ENCODE peak calls at places on chromosomes 16 and 17, in ten cellular contexts. One of them, this sample, is unnamed.

GRCh38 chr17:31309525-31309924 is 4.3 kb downstream of the EVI2B start:
- DNase-seq in natural killer cell: no peak
- DNase-seq in MM.1S: peak
- DNase-seq in SK-N-SH: no peak
- DNase-seq in activated T-cell treated with anti-CD3 and anti-CD28 coated beads, Interleukin-2, amount 50 U/mL, for 1 hour: no peak
- DNase-seq in hippocampal formation: no peak
- DNase-seq in activated CD4-positive, alpha-beta T cell treated with anti-CD3 and anti-CD28 coated beads for 24 hours: no peak
- DNase-seq in iPS DF 6.9: no peak
- DNase-seq in fibroblast of the conjunctiva: no peak
- DNase-seq in stimulated activated naive CD8-positive, alpha-beta T cell treated with anti-CD3 and anti-CD28 coated beads, Interleukin-15, amount 100 ng/mL, for 72 hours: no peak
- DNase-seq in this sample: no peak

GRCh38 chr16:90046971-90047713 is 27.9 kb upstream of the DBNDD1 start:
- DNase-seq in natural killer cell: no peak
- DNase-seq in MM.1S: no peak
- DNase-seq in SK-N-SH: no peak
- DNase-seq in activated T-cell treated with anti-CD3 and anti-CD28 coated beads, Interleukin-2, amount 50 U/mL, for 1 hour: peak
- DNase-seq in hippocampal formation: peak
- DNase-seq in activated CD4-positive, alpha-beta T cell treated with anti-CD3 and anti-CD28 coated beads for 24 hours: no peak
- DNase-seq in iPS DF 6.9: no peak
- DNase-seq in fibroblast of the conjunctiva: peak
- DNase-seq in stimulated activated naive CD8-positive, alpha-beta T cell treated with anti-CD3 and anti-CD28 coated beads, Interleukin-15, amount 100 ng/mL, for 72 hours: no peak
- DNase-seq in this sample: no peak

GRCh38 chr16:81758376-81758775 is 20.7 kb upstream of the PLCG2 start:
- DNase-seq in natural killer cell: no peak
- DNase-seq in MM.1S: no peak
- DNase-seq in SK-N-SH: no peak
- DNase-seq in activated T-cell treated with anti-CD3 and anti-CD28 coated beads, Interleukin-2, amount 50 U/mL, for 1 hour: no peak
- DNase-seq in hippocampal formation: no peak
- DNase-seq in activated CD4-positive, alpha-beta T cell treated with anti-CD3 and anti-CD28 coated beads for 24 hours: no peak
- DNase-seq in iPS DF 6.9: no peak
- DNase-seq in fibroblast of the conjunctiva: no peak
- DNase-seq in stimulated activated naive CD8-positive, alpha-beta T cell treated with anti-CD3 and anti-CD28 coated beads, Interleukin-15, amount 100 ng/mL, for 72 hours: no peak
- DNase-seq in this sample: no peak

GRCh38 chr17:50102164-50102991 is 7.2 kb downstream of the PDK2 start:
- DNase-seq in natural killer cell: no peak
- DNase-seq in MM.1S: no peak
- DNase-seq in SK-N-SH: peak
- DNase-seq in activated T-cell treated with anti-CD3 and anti-CD28 coated beads, Interleukin-2, amount 50 U/mL, for 1 hour: no peak
- DNase-seq in hippocampal formation: peak
- DNase-seq in activated CD4-positive, alpha-beta T cell treated with anti-CD3 and anti-CD28 coated beads for 24 hours: no peak
- DNase-seq in iPS DF 6.9: no peak
- DNase-seq in fibroblast of the conjunctiva: no peak
- DNase-seq in stimulated activated naive CD8-positive, alpha-beta T cell treated with anti-CD3 and anti-CD28 coated beads, Interleukin-15, amount 100 ng/mL, for 72 hours: no peak
- DNase-seq in this sample: no peak

GRCh38 chr16:1745900-1746692 is 25.2 kb downstream of the NME3 start:
- DNase-seq in natural killer cell: no peak
- DNase-seq in MM.1S: no peak
- DNase-seq in SK-N-SH: no peak
- DNase-seq in activated T-cell treated with anti-CD3 and anti-CD28 coated beads, Interleukin-2, amount 50 U/mL, for 1 hour: no peak
- DNase-seq in hippocampal formation: no peak
- DNase-seq in activated CD4-positive, alpha-beta T cell treated with anti-CD3 and anti-CD28 coated beads for 24 hours: no peak
- DNase-seq in iPS DF 6.9: no peak
- DNase-seq in fibroblast of the conjunctiva: peak
- DNase-seq in stimulated activated naive CD8-positive, alpha-beta T cell treated with anti-CD3 and anti-CD28 coated beads, Interleukin-15, amount 100 ng/mL, for 72 hours: no peak
- DNase-seq in this sample: peak

GRCh38 chr17:8621585-8621984 is 8.9 kb downstream of the MYH10 start:
- DNase-seq in natural killer cell: no peak
- DNase-seq in MM.1S: no peak
- DNase-seq in SK-N-SH: no peak
- DNase-seq in activated T-cell treated with anti-CD3 and anti-CD28 coated beads, Interleukin-2, amount 50 U/mL, for 1 hour: no peak
- DNase-seq in hippocampal formation: no peak
- DNase-seq in activated CD4-positive, alpha-beta T cell treated with anti-CD3 and anti-CD28 coated beads for 24 hours: no peak
- DNase-seq in iPS DF 6.9: no peak
- DNase-seq in fibroblast of the conjunctiva: no peak
- DNase-seq in stimulated activated naive CD8-positive, alpha-beta T cell treated with anti-CD3 and anti-CD28 coated beads, Interleukin-15, amount 100 ng/mL, for 72 hours: peak
- DNase-seq in this sample: no peak

GRCh38 chr17:39635614-39636176 is 1.2 kb upstream of the STARD3 start:
- DNase-seq in natural killer cell: no peak
- DNase-seq in MM.1S: no peak
- DNase-seq in SK-N-SH: no peak
- DNase-seq in activated T-cell treated with anti-CD3 and anti-CD28 coated beads, Interleukin-2, amount 50 U/mL, for 1 hour: no peak
- DNase-seq in hippocampal formation: no peak
- DNase-seq in activated CD4-positive, alpha-beta T cell treated with anti-CD3 and anti-CD28 coated beads for 24 hours: no peak
- DNase-seq in iPS DF 6.9: no peak
- DNase-seq in fibroblast of the conjunctiva: no peak
- DNase-seq in stimulated activated naive CD8-positive, alpha-beta T cell treated with anti-CD3 and anti-CD28 coated beads, Interleukin-15, amount 100 ng/mL, for 72 hours: no peak
- DNase-seq in this sample: no peak

GRCh38 chr17:74061758-74062157 is 141.7 kb upstream of the RPL38 start:
- DNase-seq in natural killer cell: no peak
- DNase-seq in MM.1S: no peak
- DNase-seq in SK-N-SH: no peak
- DNase-seq in activated T-cell treated with anti-CD3 and anti-CD28 coated beads, Interleukin-2, amount 50 U/mL, for 1 hour: no peak
- DNase-seq in hippocampal formation: no peak
- DNase-seq in activated CD4-positive, alpha-beta T cell treated with anti-CD3 and anti-CD28 coated beads for 24 hours: no peak
- DNase-seq in iPS DF 6.9: no peak
- DNase-seq in fibroblast of the conjunctiva: no peak
- DNase-seq in stimulated activated naive CD8-positive, alpha-beta T cell treated with anti-CD3 and anti-CD28 coated beads, Interleukin-15, amount 100 ng/mL, for 72 hours: no peak
- DNase-seq in this sample: no peak

GRCh38 chr17:68125471-68125870 is 89.9 kb downstream of the KPNA2 start:
- DNase-seq in natural killer cell: no peak
- DNase-seq in MM.1S: no peak
- DNase-seq in SK-N-SH: no peak
- DNase-seq in activated T-cell treated with anti-CD3 and anti-CD28 coated beads, Interleukin-2, amount 50 U/mL, for 1 hour: no peak
- DNase-seq in hippocampal formation: no peak
- DNase-seq in activated CD4-positive, alpha-beta T cell treated with anti-CD3 and anti-CD28 coated beads for 24 hours: no peak
- DNase-seq in iPS DF 6.9: no peak
- DNase-seq in fibroblast of the conjunctiva: no peak
- DNase-seq in stimulated activated naive CD8-positive, alpha-beta T cell treated with anti-CD3 and anti-CD28 coated beads, Interleukin-15, amount 100 ng/mL, for 72 hours: no peak
- DNase-seq in this sample: no peak

GRCh38 chr16:53022374-53022773 is 30.3 kb downstream of the CHD9NB start:
- DNase-seq in natural killer cell: no peak
- DNase-seq in MM.1S: no peak
- DNase-seq in SK-N-SH: peak
- DNase-seq in activated T-cell treated with anti-CD3 and anti-CD28 coated beads, Interleukin-2, amount 50 U/mL, for 1 hour: no peak
- DNase-seq in hippocampal formation: no peak
- DNase-seq in activated CD4-positive, alpha-beta T cell treated with anti-CD3 and anti-CD28 coated beads for 24 hours: no peak
- DNase-seq in iPS DF 6.9: no peak
- DNase-seq in fibroblast of the conjunctiva: peak
- DNase-seq in stimulated activated naive CD8-positive, alpha-beta T cell treated with anti-CD3 and anti-CD28 coated beads, Interleukin-15, amount 100 ng/mL, for 72 hours: peak
- DNase-seq in this sample: no peak

GRCh38 chr16:3859875-3860274 is 20.6 kb downstream of the CREBBP start:
- DNase-seq in natural killer cell: no peak
- DNase-seq in MM.1S: no peak
- DNase-seq in SK-N-SH: no peak
- DNase-seq in activated T-cell treated with anti-CD3 and anti-CD28 coated beads, Interleukin-2, amount 50 U/mL, for 1 hour: no peak
- DNase-seq in hippocampal formation: no peak
- DNase-seq in activated CD4-positive, alpha-beta T cell treated with anti-CD3 and anti-CD28 coated beads for 24 hours: no peak
- DNase-seq in iPS DF 6.9: no peak
- DNase-seq in fibroblast of the conjunctiva: no peak
- DNase-seq in stimulated activated naive CD8-positive, alpha-beta T cell treated with anti-CD3 and anti-CD28 coated beads, Interleukin-15, amount 100 ng/mL, for 72 hours: no peak
- DNase-seq in this sample: no peak

This sample was measured in skeletal muscle cell.